ENCODE peak calls at places on chromosome 22, in nine cellular contexts. L is OCI-LY7, V is breast epithelium, K is gastrocnemius medialis, N is prostate gland, Z is stomach, T is Panc1, X is hepatocyte, Y is IMR-90. E is an unnamed sample. For H3K4me1, the result is how much of the 10 kb centered on the place peaks cover.

GRCh38 chr22:19709063-19709769 is 5.1 kb upstream of the SEPTIN5 start:
- DNase-seq in L (no peak), V (no peak), K (peak), N (no peak), Z (no peak), T (no peak), X (no peak), Y (no peak), E (no peak)

GRCh38 chr22:40799008-40799407 is 20.1 kb downstream of the SLC25A17 start:
- DNase-seq in L (no peak), V (no peak), K (no peak), N (no peak), Z (no peak), T (no peak), X (no peak), Y (no peak), E (no peak)

GRCh38 chr22:45929649-45930048 is 47.3 kb downstream of the WNT7B start:
- DNase-seq in L (no peak), V (no peak), K (no peak), N (no peak), Z (no peak), T (no peak), X (no peak), Y (no peak), E (no peak)

GRCh38 chr22:19762315-19763140 is 1.9 kb downstream of the TBX1 start:
- DNase-seq in L (no peak), V (no peak), K (no peak), N (no peak), Z (no peak), T (no peak), X (no peak), Y (no peak), E (no peak)

GRCh38 chr22:25447067-25447688 is 117.3 kb upstream of the GRK3 start:
- DNase-seq in L (peak), V (no peak), K (no peak), N (no peak), Z (no peak), T (no peak), X (no peak), Y (no peak), E (no peak)

GRCh38 chr22:37177221-37177620 is 10.8 kb downstream of the C1QTNF6 start:
- DNase-seq in L (no peak), V (no peak), K (no peak), N (no peak), Z (no peak), T (no peak), X (no peak), Y (no peak), E (no peak)

GRCh38 chr22:38228873-38229740 is 27.3 kb downstream of the MAFF start:
- DNase-seq in L (no peak), V (peak), K (peak), N (peak), Z (peak), T (no peak), X (no peak), Y (peak), E (peak)

GRCh38 chr22:38189104-38189503 is 7.5 kb upstream of the PLA2G6 start:
- DNase-seq in L (no peak), V (no peak), K (no peak), N (no peak), Z (no peak), T (no peak), X (no peak), Y (no peak), E (no peak)

GRCh38 chr22:28953976-28954880 is 70.9 kb downstream of the ZNRF3 start:
- DNase-seq in L (no peak), V (no peak), K (no peak), N (no peak), Z (no peak), T (no peak), X (no peak), Y (no peak), E (no peak)

GRCh38 chr22:39264344-39265116 is 19.7 kb upstream of the PDGFB start:
- DNase-seq in L (no peak), V (no peak), K (peak), N (no peak), Z (no peak), T (no peak), X (no peak), Y (no peak), E (no peak)

GRCh38 chr22:19038728-19039447 is 83.3 kb downstream of the DGCR2 start:
- DNase-seq in L (no peak), V (no peak), K (no peak), N (no peak), Z (no peak), T (no peak), X (no peak), Y (no peak), E (no peak)

GRCh38 chr22:40654522-40655167 is 18.1 kb upstream of the MRTFA start:
- DNase-seq in L (no peak), V (peak), K (peak), N (peak), Z (peak), T (no peak), X (peak), Y (peak), E (peak)

GRCh38 chr22:47285981-47286380 is 523.5 kb downstream of the TBC1D22A start:
- DNase-seq in L (no peak), V (no peak), K (no peak), N (no peak), Z (no peak), T (no peak), X (no peak), Y (no peak), E (no peak)

GRCh38 chr22:46088541-46089311 is 61.6 kb upstream of the PPARA start:
- DNase-seq in L (no peak), V (peak), K (peak), N (no peak), Z (peak), T (no peak), X (no peak), Y (peak), E (no peak)

GRCh38 chr22:22870577-22871398 is 16.8 kb upstream of the IGLL5 start:
- DNase-seq in L (peak), V (no peak), K (no peak), N (no peak), Z (no peak), T (no peak), X (no peak), Y (no peak), E (no peak)

GRCh38 chr22:48084041-48084748 is 1321.7 kb downstream of the TBC1D22A start:
- DNase-seq in L (peak), V (no peak), K (no peak), N (no peak), Z (no peak), T (no peak), X (no peak), Y (no peak), E (no peak)

GRCh38 chr22:48819232-48819631 is 1008.4 kb downstream of the BRD1 start:
- DNase-seq in L (no peak), V (no peak), K (no peak), N (no peak), Z (no peak), T (no peak), X (no peak), Y (no peak), E (no peak)

GRCh38 chr22:32706149-32706548 is 95.4 kb upstream of the TIMP3 start:
- DNase-seq in L (peak), V (no peak), K (no peak), N (no peak), Z (no peak), T (no peak), X (no peak), Y (no peak), E (no peak)

GRCh38 chr22:39348909-39349505 is 784 bp upstream of the SYNGR1 start:
- DNase-seq in L (no peak), V (no peak), K (no peak), N (no peak), Z (no peak), T (no peak), X (peak), Y (no peak), E (no peak)

GRCh38 chr22:44483878-44484277 is 14.2 kb downstream of the RTL6 start:
- DNase-seq in L (no peak), V (no peak), K (no peak), N (no peak), Z (no peak), T (no peak), X (peak), Y (no peak), E (no peak)

GRCh38 chr22:44758354-44758969 is 6.1 kb downstream of the ARHGAP8 start:
- DNase-seq in L (no peak), V (no peak), K (no peak), N (no peak), Z (no peak), T (no peak), X (peak), Y (peak), E (no peak)

GRCh38 chr22:39236321-39237275 is 8.2 kb downstream of the PDGFB start:
- DNase-seq in L (no peak), V (no peak), K (peak), N (peak), Z (peak), T (no peak), X (no peak), Y (no peak), E (peak)

DNA sequence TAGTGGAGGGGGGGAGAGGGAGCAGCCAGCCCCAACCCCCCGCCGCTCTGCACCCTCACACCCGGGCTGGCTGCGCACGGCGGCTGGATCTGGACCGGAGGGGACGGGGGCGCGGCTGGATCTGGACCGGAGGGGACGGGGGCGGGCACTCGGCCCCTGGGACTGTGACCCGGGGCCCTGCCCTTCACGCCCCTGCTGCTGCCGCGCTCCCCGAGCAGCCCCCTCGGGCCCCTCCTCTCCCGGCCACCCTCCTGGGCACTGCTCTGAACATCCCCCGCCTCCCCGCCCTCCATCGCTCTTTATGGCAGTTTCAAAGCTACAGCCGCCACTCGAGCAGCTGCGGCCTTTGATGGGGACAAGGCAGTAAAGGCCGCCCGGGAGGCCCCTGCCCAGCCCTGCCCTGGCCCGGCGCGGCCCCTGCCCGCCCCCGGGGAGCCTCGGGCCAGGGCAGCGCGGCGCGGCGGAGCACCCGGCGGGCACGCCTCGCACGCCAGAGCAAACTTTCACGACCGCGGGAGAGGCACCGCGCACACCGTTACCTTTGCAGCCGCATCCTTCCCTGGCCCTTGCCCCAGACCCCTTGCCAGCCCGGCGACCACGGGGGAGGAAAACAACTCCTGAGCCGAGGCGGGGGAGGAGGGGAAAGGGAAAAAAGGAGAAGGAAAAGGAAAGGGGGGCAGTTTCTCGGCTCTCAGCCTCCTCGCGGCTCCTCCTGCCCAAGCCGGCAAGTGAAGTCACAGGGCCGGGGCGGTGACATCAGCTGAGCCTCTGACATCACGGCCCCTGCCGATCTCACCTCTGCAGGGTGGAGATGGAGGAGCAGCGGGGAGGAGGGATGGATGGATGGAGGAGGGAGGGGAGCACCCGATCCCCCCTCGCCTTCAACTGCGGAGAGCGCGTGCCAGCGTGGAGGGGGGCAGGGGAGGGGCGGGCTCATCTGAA is 13.1 kb upstream of the TCF20 start:
- DNase-seq in L (no peak), V (no peak), K (no peak), N (no peak), Z (no peak), T (no peak), X (peak), Y (no peak), E (no peak)
- H3K4me3 ChIP-seq in L (no peak), V (peak), K (peak), N (peak), Z (peak), T (no peak), X (peak), Y (peak), E (peak)

DNA sequence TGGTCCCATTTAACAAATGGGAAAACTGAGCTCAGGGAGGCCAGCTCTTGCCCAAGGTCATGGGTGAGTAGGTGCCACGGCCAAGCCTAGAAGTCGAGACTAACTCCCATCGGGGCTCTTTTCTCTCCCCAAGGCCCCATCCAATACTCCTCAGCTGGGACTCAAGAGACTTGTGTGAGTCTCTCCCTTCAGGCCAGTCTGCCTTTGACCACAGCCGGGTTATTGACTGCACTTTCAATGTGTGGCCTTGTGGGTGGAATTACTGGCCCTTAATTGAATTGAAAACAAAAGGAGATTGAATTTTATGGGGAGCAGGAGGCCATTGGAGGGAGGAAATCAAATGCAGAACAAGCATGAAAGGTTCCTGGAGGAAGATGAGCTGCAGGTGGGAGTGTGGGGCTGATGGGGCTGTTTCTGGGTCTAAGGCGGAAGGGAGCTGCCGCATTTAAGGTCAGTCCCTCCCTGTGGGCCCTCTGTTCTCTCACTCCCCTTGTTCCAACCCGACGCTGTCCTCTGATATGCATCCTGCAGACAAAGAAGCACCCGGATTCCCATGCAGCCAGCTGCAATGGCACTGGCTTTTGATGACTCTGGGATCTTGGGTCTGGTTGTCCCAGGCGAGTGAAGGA is 552.8 kb downstream of the MIAT start:
- DNase-seq in L (no peak), V (no peak), K (no peak), N (no peak), Z (no peak), T (no peak), X (no peak), Y (no peak), E (no peak)
- H3K4me1 ChIP-seq in L (under half), V (under half), K (under half), N (under half), Z (under half), T (under half), X (under half), Y (under half), E (under half)

GRCh38 chr22:50676661-50677492 is 4.3 kb downstream of the SHANK3 start:
- DNase-seq in L (no peak), V (no peak), K (no peak), N (no peak), Z (peak), T (no peak), X (no peak), Y (no peak), E (peak)

GRCh38 chr22:50676211-50676636 is 3.6 kb downstream of the SHANK3 start:
- DNase-seq in L (no peak), V (no peak), K (no peak), N (no peak), Z (no peak), T (no peak), X (no peak), Y (no peak), E (peak)

GRCh38 chr22:50678218-50678650 is 5.6 kb downstream of the SHANK3 start:
- DNase-seq in L (no peak), V (no peak), K (no peak), N (no peak), Z (peak), T (no peak), X (no peak), Y (no peak), E (peak)

GRCh38 chr22:50678651-50679521 is 6.3 kb downstream of the SHANK3 start:
- DNase-seq in L (no peak), V (no peak), K (no peak), N (no peak), Z (peak), T (no peak), X (peak), Y (no peak), E (peak)

DNA sequence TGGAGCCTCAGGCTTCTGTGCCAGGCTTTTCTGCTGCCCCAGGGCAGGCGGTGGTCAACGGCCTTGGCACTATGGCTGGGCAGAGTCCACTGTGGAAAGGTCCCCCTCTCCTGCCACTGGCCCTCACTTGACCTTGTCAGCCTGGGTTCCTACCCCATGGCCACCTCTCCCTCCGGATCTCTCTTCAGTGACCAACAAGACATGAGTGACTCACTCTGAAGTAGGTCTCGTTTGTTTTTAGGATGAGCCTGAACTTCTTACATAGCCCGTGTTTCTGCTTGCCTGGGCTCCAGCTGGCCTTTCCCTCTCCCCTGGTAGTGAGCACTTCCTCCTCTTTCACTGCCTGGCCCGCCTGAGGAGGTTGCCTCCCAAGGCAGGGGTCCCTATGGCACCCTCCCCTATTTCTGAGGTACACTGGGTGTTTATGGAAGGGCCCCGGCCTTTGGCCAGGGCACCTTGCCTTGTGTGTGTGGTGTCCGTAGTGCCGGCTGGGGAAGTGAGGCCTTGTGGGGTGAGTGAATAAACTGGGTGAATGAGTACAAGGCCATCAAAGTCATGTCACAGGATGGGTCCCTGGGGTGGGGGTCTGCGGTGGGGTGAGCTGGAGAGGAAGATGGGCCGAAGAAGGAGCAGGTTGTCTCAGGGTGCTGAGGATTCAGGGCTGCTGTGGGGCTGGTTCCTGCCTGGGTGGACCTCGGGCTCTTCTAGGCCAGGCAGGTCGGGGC is 5.0 kb downstream of the SHANK3 start:
- DNase-seq in L (no peak), V (no peak), K (no peak), N (no peak), Z (peak), T (no peak), X (peak), Y (no peak), E (no peak)
- H3K27ac ChIP-seq in L (no peak), V (no peak), K (peak), N (no peak), Z (no peak), T (no peak), X (no peak), Y (no peak), E (no peak)

GRCh38 chr22:31095637-31096249 is 11.6 kb downstream of the SELENOM start:
- DNase-seq in L (no peak), V (no peak), K (no peak), N (no peak), Z (no peak), T (no peak), X (no peak), Y (no peak), E (no peak)

GRCh38 chr22:31093090-31093850 is 12.2 kb downstream of the SMTN start:
- DNase-seq in L (no peak), V (no peak), K (peak), N (no peak), Z (peak), T (no peak), X (peak), Y (no peak), E (no peak)

GRCh38 chr22:31094741-31095140 is 12.6 kb downstream of the SELENOM start:
- DNase-seq in L (no peak), V (no peak), K (no peak), N (no peak), Z (no peak), T (no peak), X (no peak), Y (no peak), E (no peak)

GRCh38 chr22:31092161-31092560 is 11.0 kb downstream of the SMTN start:
- DNase-seq in L (no peak), V (no peak), K (no peak), N (no peak), Z (no peak), T (no peak), X (no peak), Y (no peak), E (no peak)

GRCh38 chr22:31093956-31094622 is 13.0 kb downstream of the SMTN start:
- DNase-seq in L (no peak), V (no peak), K (peak), N (no peak), Z (peak), T (no peak), X (no peak), Y (no peak), E (no peak)
- H3K4me3 ChIP-seq in L (no peak), V (no peak), K (peak), N (peak), Z (peak), T (no peak), X (no peak), Y (no peak), E (peak)

GRCh38 chr22:35783943-35784614 is 66.4 kb downstream of the APOL5 start:
- DNase-seq in L (no peak), V (no peak), K (no peak), N (no peak), Z (no peak), T (no peak), X (no peak), Y (no peak), E (no peak)
- H3K4me1 ChIP-seq in L (under half), V (under half), K (half or more), N (under half), Z (under half), T (under half), X (under half), Y (under half), E (under half)